ENCODE peak calls at places on chromosomes 5 and 9, in five cellular contexts. One of them, this sample, is unnamed.
A peak's percentile ranks its signal among the peaks of the same experiment; 100 is the strongest.

GRCh38 chr5:126693806-126694205 is 83.1 kb upstream of the LMNB1 start:
- DNase-seq in PC-3: no peak
- DNase-seq in mammary epithelial cell: no peak
- DNase-seq in uterus: no peak
- DNase-seq in tibial artery: no peak
- DNase-seq in this sample: no peak

GRCh38 chr5:111584651-111585050 is 72.3 kb upstream of the STARD4 start:
- DNase-seq in PC-3: peak; percentile 30
- DNase-seq in mammary epithelial cell: peak; percentile 56
- DNase-seq in uterus: no peak
- DNase-seq in tibial artery: no peak
- DNase-seq in this sample: peak; percentile 49

GRCh38 chr5:39555788-39556187 is 131.0 kb upstream of the DAB2 start:
- DNase-seq in PC-3: no peak
- DNase-seq in mammary epithelial cell: no peak
- DNase-seq in uterus: no peak
- DNase-seq in tibial artery: no peak
- DNase-seq in this sample: no peak

GRCh38 chr5:40333459-40334241 is 346.1 kb upstream of the PTGER4 start:
- DNase-seq in PC-3: peak; percentile 85
- DNase-seq in mammary epithelial cell: peak; percentile 56
- DNase-seq in uterus: no peak
- DNase-seq in tibial artery: no peak
- DNase-seq in this sample: peak; percentile 16

GRCh38 chr5:10511741-10512640 is 51.9 kb upstream of the ANKRD33B start:
- DNase-seq in PC-3: no peak
- DNase-seq in mammary epithelial cell: no peak
- DNase-seq in uterus: no peak
- DNase-seq in tibial artery: no peak
- DNase-seq in this sample: no peak

GRCh38 chr9:91422832-91423711 is 560 bp downstream of the NFIL3 start:
- DNase-seq in PC-3: peak; percentile 47
- DNase-seq in mammary epithelial cell: peak; percentile 66
- DNase-seq in uterus: peak; percentile 80
- DNase-seq in tibial artery: peak; percentile 85
- DNase-seq in this sample: peak; percentile 83

GRCh38 chr9:112771359-112772214 is 21.0 kb downstream of the SNX30 start:
- DNase-seq in PC-3: no peak
- DNase-seq in mammary epithelial cell: no peak
- DNase-seq in uterus: no peak
- DNase-seq in tibial artery: no peak
- DNase-seq in this sample: no peak

GRCh38 chr5:15621094-15621493 is 121.1 kb downstream of the FBXL7 start:
- DNase-seq in PC-3: no peak
- DNase-seq in mammary epithelial cell: no peak
- DNase-seq in uterus: no peak
- DNase-seq in tibial artery: no peak
- DNase-seq in this sample: no peak

GRCh38 chr5:170151105-170151831 is 45.6 kb downstream of the FOXI1 start:
- DNase-seq in PC-3: peak; percentile 84
- DNase-seq in mammary epithelial cell: peak; percentile 87
- DNase-seq in uterus: no peak
- DNase-seq in tibial artery: no peak
- DNase-seq in this sample: peak; percentile 95

GRCh38 chr9:121210536-121210935 is 8.9 kb upstream of the RAB14 start:
- DNase-seq in PC-3: no peak
- DNase-seq in mammary epithelial cell: no peak
- DNase-seq in uterus: no peak
- DNase-seq in tibial artery: no peak
- DNase-seq in this sample: no peak

GRCh38 chr9:123322771-123323481 is 33.1 kb upstream of the CRB2 start:
- DNase-seq in PC-3: no peak
- DNase-seq in mammary epithelial cell: no peak
- DNase-seq in uterus: no peak
- DNase-seq in tibial artery: no peak
- DNase-seq in this sample: no peak

GRCh38 chr9:10008101-10008799 is 604.6 kb downstream of the PTPRD start:
- DNase-seq in PC-3: no peak
- DNase-seq in mammary epithelial cell: no peak
- DNase-seq in uterus: no peak
- DNase-seq in tibial artery: no peak
- DNase-seq in this sample: no peak

GRCh38 chr9:2106666-2107065 is 91.5 kb downstream of the SMARCA2 start:
- DNase-seq in PC-3: no peak
- DNase-seq in mammary epithelial cell: no peak
- DNase-seq in uterus: no peak
- DNase-seq in tibial artery: no peak
- DNase-seq in this sample: no peak

GRCh38 chr9:75148551-75148950 is 60.2 kb downstream of the OSTF1 start:
- DNase-seq in PC-3: peak; percentile 12
- DNase-seq in mammary epithelial cell: peak; percentile 14
- DNase-seq in uterus: no peak
- DNase-seq in tibial artery: no peak
- DNase-seq in this sample: peak; percentile 9

GRCh38 chr9:104075801-104076753 is 18.0 kb upstream of the SMC2 start:
- DNase-seq in PC-3: peak; percentile 8
- DNase-seq in mammary epithelial cell: peak; percentile 91
- DNase-seq in uterus: no peak
- DNase-seq in tibial artery: no peak
- DNase-seq in this sample: peak; percentile 75

GRCh38 chr5:167792538-167792937 is 498.9 kb upstream of the WWC1 start:
- DNase-seq in PC-3: no peak
- DNase-seq in mammary epithelial cell: no peak
- DNase-seq in uterus: no peak
- DNase-seq in tibial artery: no peak
- DNase-seq in this sample: no peak

GRCh38 chr9:115261656-115262081 is 143.7 kb upstream of the TNC start:
- DNase-seq in PC-3: peak; percentile 85
- DNase-seq in mammary epithelial cell: peak; percentile 75
- DNase-seq in uterus: no peak
- DNase-seq in tibial artery: no peak
- DNase-seq in this sample: peak; percentile 30

GRCh38 chr5:159310492-159310891 is 19.8 kb downstream of the IL12B start:
- DNase-seq in PC-3: peak; percentile 32
- DNase-seq in mammary epithelial cell: peak; percentile 31
- DNase-seq in uterus: no peak
- DNase-seq in tibial artery: no peak
- DNase-seq in this sample: peak; percentile 42

GRCh38 chr5:81426347-81426746 is 32.4 kb upstream of the ACOT12 start:
- DNase-seq in PC-3: no peak
- DNase-seq in mammary epithelial cell: no peak
- DNase-seq in uterus: no peak
- DNase-seq in tibial artery: no peak
- DNase-seq in this sample: no peak

GRCh38 chr5:140571105-140571504 is 6.5 kb downstream of the SLC35A4 start:
- DNase-seq in PC-3: no peak
- DNase-seq in mammary epithelial cell: no peak
- DNase-seq in uterus: no peak
- DNase-seq in tibial artery: no peak
- DNase-seq in this sample: no peak

GRCh38 chr5:14129123-14129522 is 14.0 kb upstream of the TRIO start:
- DNase-seq in PC-3: no peak
- DNase-seq in mammary epithelial cell: no peak
- DNase-seq in uterus: no peak
- DNase-seq in tibial artery: no peak
- DNase-seq in this sample: no peak

GRCh38 chr5:58985759-58986158 is 402.9 kb downstream of the RAB3C start:
- DNase-seq in PC-3: peak; percentile 25
- DNase-seq in mammary epithelial cell: no peak
- DNase-seq in uterus: no peak
- DNase-seq in tibial artery: no peak
- DNase-seq in this sample: peak; percentile 40

GRCh38 chr9:114481789-114482188 is 23.5 kb downstream of the WHRN start:
- DNase-seq in PC-3: no peak
- DNase-seq in mammary epithelial cell: no peak
- DNase-seq in uterus: no peak
- DNase-seq in tibial artery: no peak
- DNase-seq in this sample: no peak

GRCh38 chr5:109580225-109580624 is 109.5 kb upstream of the MAN2A1 start:
- DNase-seq in PC-3: no peak
- DNase-seq in mammary epithelial cell: no peak
- DNase-seq in uterus: no peak
- DNase-seq in tibial artery: no peak
- DNase-seq in this sample: no peak

GRCh38 chr9:109817846-109818472 is 38.0 kb downstream of the PALM2AKAP2 start:
- DNase-seq in PC-3: peak; percentile 94
- DNase-seq in mammary epithelial cell: peak; percentile 87
- DNase-seq in uterus: peak; percentile 89
- DNase-seq in tibial artery: peak; percentile 78
- DNase-seq in this sample: peak; percentile 91

GRCh38 chr9:95171001-95171400 is 146.5 kb downstream of the FANCC start:
- DNase-seq in PC-3: peak; percentile 54
- DNase-seq in mammary epithelial cell: no peak
- DNase-seq in uterus: no peak
- DNase-seq in tibial artery: no peak
- DNase-seq in this sample: peak; percentile 65

GRCh38 chr9:72554221-72554641 is 32.8 kb downstream of the TMC1 start:
- DNase-seq in PC-3: peak; percentile 68
- DNase-seq in mammary epithelial cell: no peak
- DNase-seq in uterus: no peak
- DNase-seq in tibial artery: no peak
- DNase-seq in this sample: peak; percentile 52

GRCh38 chr5:144467795-144468194 is 297.1 kb downstream of the KCTD16 start:
- DNase-seq in PC-3: peak; percentile 36
- DNase-seq in mammary epithelial cell: peak; percentile 25
- DNase-seq in uterus: no peak
- DNase-seq in tibial artery: no peak
- DNase-seq in this sample: peak; percentile 78
- TF ChIP-seq CTCF in PC-3: peak; percentile 49
- TF ChIP-seq CTCF in mammary epithelial cell: peak; percentile 66
- TF ChIP-seq CTCF in uterus: no peak
- TF ChIP-seq CTCF in tibial artery: peak; percentile 25
- TF ChIP-seq CTCF in this sample: peak; percentile 82

DNA sequence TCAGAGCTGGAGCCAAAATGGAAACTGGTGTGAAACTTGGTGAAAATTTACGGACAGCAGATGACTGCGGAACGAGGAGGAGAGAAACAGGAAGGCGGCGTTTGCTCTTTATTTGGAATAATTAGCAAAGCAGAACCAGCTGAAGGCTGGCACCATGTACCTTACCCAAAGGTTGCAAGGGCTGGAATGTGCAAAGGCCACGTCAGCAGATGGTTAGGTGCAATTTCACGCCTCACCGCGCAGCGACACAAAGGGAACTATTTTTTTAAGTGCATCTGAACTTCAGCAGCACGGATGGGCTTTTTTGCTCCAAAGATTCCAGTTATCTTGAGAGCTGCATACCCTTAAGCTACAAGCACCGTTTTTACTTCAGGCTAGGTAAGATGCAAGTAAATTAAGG is 127.3 kb downstream of the COL23A1 start:
- DNase-seq in PC-3: no peak
- DNase-seq in mammary epithelial cell: no peak
- DNase-seq in uterus: no peak
- DNase-seq in tibial artery: no peak
- DNase-seq in this sample: no peak
- TF ChIP-seq CTCF in PC-3: no peak
- TF ChIP-seq CTCF in mammary epithelial cell: no peak
- TF ChIP-seq CTCF in uterus: no peak
- TF ChIP-seq CTCF in tibial artery: no peak
- TF ChIP-seq CTCF in this sample: no peak

DNA sequence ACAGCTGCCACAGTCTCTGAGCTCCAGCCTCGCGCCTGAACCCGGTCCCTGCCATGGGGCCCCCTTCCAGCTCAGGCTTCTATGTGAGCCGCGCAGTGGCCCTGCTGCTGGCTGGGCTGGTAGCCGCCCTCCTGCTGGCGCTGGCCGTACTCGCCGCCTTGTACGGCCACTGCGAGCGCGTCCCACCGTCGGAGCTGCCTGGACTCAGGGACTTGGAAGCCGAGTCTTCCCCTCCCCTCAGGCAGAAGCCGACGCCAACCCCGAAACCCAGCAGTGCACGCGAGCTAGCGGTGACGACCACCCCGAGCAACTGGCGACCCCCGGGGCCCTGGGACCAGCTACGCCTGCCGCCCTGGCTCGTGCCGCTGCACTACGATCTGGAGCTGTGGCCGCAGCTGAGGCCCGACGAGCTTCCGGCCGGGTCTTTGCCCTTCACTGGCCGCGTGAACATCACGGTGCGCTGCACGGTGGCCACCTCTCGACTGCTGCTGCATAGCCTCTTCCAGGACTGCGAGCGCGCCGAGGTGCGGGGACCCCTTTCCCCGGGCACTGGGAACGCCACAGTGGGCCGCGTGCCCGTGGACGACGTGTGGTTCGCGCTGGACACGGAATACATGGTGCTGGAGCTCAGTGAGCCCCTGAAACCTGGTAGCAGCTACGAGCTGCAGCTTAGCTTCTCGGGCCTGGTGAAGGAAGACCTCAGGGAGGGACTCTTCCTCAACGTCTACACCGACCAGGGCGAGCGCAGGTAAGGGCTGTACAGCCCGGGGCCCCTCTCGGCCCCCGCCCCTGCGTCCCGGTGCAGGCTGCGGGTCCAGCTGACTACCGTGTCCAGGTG is 509 bp downstream of the LVRN start:
- DNase-seq in PC-3: no peak
- DNase-seq in mammary epithelial cell: no peak
- DNase-seq in uterus: no peak
- DNase-seq in tibial artery: no peak
- DNase-seq in this sample: no peak
- TF ChIP-seq CTCF in PC-3: no peak
- TF ChIP-seq CTCF in mammary epithelial cell: no peak
- TF ChIP-seq CTCF in uterus: no peak
- TF ChIP-seq CTCF in tibial artery: peak; percentile 5
- TF ChIP-seq CTCF in this sample: no peak

GRCh38 chr5:38434981-38435710 is 121.3 kb downstream of the LIFR start:
- DNase-seq in PC-3: no peak
- DNase-seq in mammary epithelial cell: no peak
- DNase-seq in uterus: no peak
- DNase-seq in tibial artery: no peak
- DNase-seq in this sample: no peak

GRCh38 chr5:38438757-38439156 is 117.7 kb downstream of the LIFR start:
- DNase-seq in PC-3: no peak
- DNase-seq in mammary epithelial cell: no peak
- DNase-seq in uterus: no peak
- DNase-seq in tibial artery: no peak
- DNase-seq in this sample: no peak

GRCh38 chr5:38431242-38431853 is 125.1 kb downstream of the LIFR start:
- DNase-seq in PC-3: no peak
- DNase-seq in mammary epithelial cell: no peak
- DNase-seq in uterus: no peak
- DNase-seq in tibial artery: no peak
- DNase-seq in this sample: no peak

DNA sequence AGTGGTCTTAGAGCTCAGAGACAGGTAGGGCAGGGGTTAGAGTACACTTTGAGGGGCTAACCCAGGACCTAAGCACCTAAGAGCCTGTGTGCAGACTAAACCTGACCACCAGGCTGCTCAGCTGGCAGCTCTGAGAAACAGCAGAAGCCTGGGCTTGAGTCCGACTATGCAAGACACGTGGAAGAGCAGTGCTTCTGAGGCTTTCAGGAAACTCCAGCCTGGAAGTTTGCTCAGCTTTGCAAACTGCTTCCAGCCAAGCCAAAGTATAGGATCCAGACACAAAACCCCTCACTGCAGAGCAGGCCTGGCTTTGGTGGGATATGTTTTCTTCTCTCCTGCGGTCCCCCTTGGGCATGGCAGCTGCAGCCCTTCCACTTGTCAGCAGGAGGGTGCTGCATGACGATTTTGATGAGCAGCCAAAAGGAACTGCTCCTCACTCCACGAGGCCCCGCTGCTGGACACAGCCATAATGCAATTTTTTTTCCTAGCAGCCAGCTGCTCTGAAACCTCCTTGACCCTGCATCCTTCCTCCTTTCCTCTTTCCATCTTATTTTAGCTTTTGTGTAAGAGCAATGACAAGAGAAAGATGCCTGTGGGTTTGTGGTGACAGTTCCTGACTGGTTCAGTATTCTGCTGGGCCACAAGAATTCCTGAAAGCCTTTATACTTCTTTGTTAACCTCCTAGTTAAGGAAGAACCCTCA is 123.1 kb downstream of the LIFR start:
- DNase-seq in PC-3: no peak
- DNase-seq in mammary epithelial cell: no peak
- DNase-seq in uterus: peak; percentile 24
- DNase-seq in tibial artery: no peak
- DNase-seq in this sample: no peak
- TF ChIP-seq CTCF in PC-3: no peak
- TF ChIP-seq CTCF in mammary epithelial cell: no peak
- TF ChIP-seq CTCF in uterus: no peak
- TF ChIP-seq CTCF in tibial artery: peak; percentile 14
- TF ChIP-seq CTCF in this sample: no peak